ENCODE peak calls at places on chromosomes 3 and 15, in ten cellular contexts. I is testis, M is sigmoid colon, C is right lobe of liver, B is body of pancreas, O is adrenal gland, W is IMR-90, G is tibial nerve, S is transverse colon, D is spleen. T is an unnamed sample.

GRCh38 chr3:112582242-112582874 is 20.5 kb downstream of the SLC35A5 start:
- DNase-seq in M (no peak), W (peak), C (no peak), G (no peak), D (no peak), O (peak), B (peak), S (no peak), I (no peak), T (peak)

GRCh38 chr15:39313467-39313866 is 267.4 kb upstream of the THBS1 start:
- DNase-seq in C (no peak), W (no peak), B (no peak), I (no peak), S (no peak), D (no peak), O (no peak), G (no peak), M (no peak), T (no peak)

GRCh38 chr3:134659391-134660045 is 8.7 kb upstream of the KY start:
- DNase-seq in C (no peak), O (no peak), M (no peak), S (no peak), B (no peak), W (no peak), D (no peak), I (no peak), G (no peak), T (peak)

GRCh38 chr15:50096158-50096821 is 22.7 kb downstream of the ATP8B4 start:
- DNase-seq in B (no peak), I (no peak), G (no peak), W (no peak), M (no peak), D (no peak), S (no peak), O (no peak), C (no peak), T (peak)

GRCh38 chr15:46892621-46893160 is 824.6 kb upstream of the SEMA6D start:
- DNase-seq in S (no peak), W (no peak), M (no peak), B (no peak), O (no peak), I (no peak), D (no peak), C (no peak), G (no peak), T (no peak)

GRCh38 chr3:195105389-195105788 is 165.6 kb downstream of the XXYLT1 start:
- DNase-seq in W (peak), C (peak), D (peak), I (no peak), O (no peak), M (peak), G (no peak), B (no peak), S (no peak), T (peak)

GRCh38 chr3:114079761-114080160 is 23.2 kb downstream of the QTRT2 start:
- DNase-seq in S (no peak), O (peak), G (no peak), D (no peak), I (no peak), C (no peak), M (no peak), W (peak), B (no peak), T (no peak)

GRCh38 chr3:187616307-187616939 is 53.8 kb downstream of the SST start:
- DNase-seq in W (peak), G (no peak), D (no peak), M (no peak), C (no peak), B (peak), I (peak), O (peak), S (peak), T (peak)

GRCh38 chr3:77795013-77795412 is 755.1 kb downstream of the ROBO2 start:
- DNase-seq in O (no peak), S (peak), B (no peak), D (no peak), I (no peak), W (no peak), M (no peak), G (no peak), C (no peak), T (no peak)

GRCh38 chr15:28978661-28979060 is 92.9 kb downstream of the APBA2 start:
- DNase-seq in O (no peak), I (no peak), S (no peak), D (peak), C (no peak), M (no peak), W (no peak), B (no peak), G (no peak), T (no peak)

GRCh38 chr15:81155375-81156218 is 21.5 kb downstream of the CFAP161 start:
- DNase-seq in B (peak), D (no peak), M (peak), C (no peak), G (peak), O (peak), W (peak), S (peak), I (peak), T (peak)

GRCh38 chr3:192887047-192887446 is 30.6 kb downstream of the MB21D2 start:
- DNase-seq in G (no peak), M (no peak), O (no peak), W (peak), C (no peak), B (no peak), I (no peak), D (no peak), S (no peak), T (no peak)
- H3K4me3 ChIP-seq in G (peak), M (no peak), O (no peak), W (no peak), C (no peak), B (no peak), I (no peak), D (no peak), S (no peak), T (no peak)

DNA sequence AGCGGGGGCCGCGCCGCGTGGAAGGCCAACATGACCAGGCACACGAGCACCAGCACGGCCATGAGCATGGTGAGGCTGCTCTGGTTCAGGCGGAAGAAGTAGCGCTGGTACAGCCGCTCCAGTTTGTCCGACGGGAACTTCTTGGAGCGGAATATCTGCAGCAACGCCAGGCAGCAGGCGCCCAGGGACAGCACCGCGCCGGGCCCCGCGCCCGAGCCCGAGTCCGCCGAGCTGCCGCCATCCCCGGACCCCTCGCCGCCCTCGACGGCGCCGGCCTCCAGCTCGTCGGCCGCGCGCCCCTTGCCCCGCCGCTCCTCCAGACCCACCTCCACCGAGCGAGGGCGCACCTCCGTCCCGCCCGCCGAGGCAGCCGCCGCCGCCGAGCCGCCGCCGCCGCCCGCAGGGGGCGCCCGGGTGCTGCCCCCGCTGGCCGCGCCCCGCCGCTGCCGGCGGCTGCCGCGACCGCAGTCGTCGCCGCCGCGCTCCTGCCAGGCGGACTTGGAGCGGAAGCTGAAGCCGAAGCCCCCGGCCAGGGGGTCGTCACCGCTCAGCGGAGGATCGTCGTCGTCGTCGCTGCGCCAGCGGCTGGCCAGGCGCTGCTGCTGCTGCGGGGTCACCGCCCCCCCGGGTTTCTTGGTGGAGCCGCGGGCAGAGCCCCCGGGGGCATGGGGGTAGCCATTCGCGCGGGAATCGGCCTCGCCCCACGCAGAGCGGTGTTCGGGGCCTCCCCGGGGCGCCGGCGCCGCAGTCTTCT is 964 bp downstream of the ADCY5 start:
- DNase-seq in S (peak), M (no peak), W (no peak), I (no peak), C (peak), G (no peak), B (no peak), D (no peak), O (peak), T (no peak)
- TF ChIP-seq POLR2A in S (no peak), M (peak), W (no peak), I (no peak), C (no peak), G (no peak), B (peak), D (no peak), O (no peak), T (no peak)

DNA sequence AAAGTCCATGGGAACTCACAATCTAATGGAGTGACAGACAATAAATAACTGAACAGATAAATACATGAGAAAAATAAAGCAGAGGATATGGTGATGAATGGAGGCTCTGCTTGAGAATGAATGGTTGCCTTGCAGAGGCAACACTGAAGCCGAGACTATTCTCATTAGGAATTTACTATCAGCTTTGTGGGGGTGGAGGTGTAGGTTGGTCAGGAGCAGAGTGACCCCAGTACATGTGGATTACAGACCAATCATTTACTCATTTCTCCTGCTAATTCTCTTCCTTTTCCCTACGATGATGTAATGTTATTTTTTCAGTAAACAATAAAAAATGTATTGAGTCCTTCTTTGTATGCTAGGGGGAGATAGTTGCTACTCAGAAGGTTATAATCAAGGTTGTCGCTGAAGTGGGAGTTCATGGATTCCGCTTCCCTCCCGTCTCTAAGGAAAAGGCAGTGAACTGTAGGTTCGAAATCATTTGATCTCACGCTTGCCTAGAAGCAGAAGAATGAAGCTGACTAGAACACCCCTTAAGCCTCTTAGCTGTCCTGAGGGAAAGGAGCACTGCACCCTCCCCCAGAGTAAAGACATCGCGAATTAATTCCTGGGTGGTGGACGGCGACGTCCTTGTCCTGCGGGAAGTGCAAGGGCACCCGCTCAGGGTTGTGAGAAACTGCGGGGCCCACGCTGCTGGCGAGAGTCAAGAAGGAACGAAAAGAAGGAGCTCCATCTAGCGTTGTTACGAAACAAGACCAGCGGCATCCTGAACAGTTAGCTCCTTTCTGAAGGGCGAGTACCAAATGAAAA is 213.1 kb upstream of the PFN2 start:
- DNase-seq in M (peak), O (peak), I (peak), W (peak), C (peak), S (peak), G (peak), D (peak), B (peak), T (peak)
- H3K4me3 ChIP-seq in M (peak), O (no peak), I (peak), W (peak), C (peak), S (peak), G (peak), D (no peak), B (no peak), T (no peak)

DNA sequence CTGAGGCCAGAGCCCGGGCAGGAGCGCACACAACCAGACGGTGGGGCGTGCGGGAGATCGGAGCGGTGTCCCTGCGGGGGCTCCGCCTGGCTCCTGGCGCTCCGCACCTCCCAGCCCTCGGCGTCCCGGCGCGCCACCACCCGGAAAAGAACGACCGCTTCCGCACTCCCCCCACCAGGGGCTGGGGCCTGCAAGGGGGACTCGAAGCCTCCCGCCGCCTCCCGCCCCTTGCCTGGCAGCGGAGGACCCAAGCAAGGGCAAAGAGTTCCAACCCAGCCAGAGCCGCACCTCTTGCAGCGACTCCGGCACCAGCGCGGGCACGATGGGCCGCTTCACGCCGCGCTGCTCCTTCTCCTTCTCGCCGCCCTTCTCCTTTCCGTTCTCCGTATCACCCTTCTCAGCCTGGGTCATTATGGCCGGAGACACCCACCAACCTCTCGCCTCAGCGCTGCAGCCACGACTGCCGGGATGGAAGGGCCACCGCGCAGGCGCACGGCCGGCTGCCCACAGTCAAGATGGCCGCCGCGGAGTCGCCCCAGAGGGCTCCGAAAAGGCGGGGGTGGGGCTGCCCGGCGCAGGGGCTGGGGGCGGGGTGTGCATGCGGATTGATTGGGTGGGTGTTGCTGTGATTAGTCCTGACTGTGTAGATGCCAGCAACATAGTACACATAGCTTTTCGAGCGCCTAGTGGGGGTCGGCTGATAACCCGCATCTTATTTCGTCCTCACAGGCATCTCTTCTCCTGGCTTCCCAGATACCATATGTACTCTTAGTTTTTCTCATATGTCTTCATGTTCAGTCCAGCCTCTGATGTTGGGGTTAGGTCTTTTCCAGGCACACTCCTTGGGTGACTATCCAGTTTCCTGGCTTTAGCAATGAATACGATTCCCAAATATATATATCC is at the start of gene ACTR8:
- DNase-seq in B (peak), G (peak), W (peak), C (peak), O (peak), M (peak), I (peak), D (peak), S (peak), T (peak)
- TF ChIP-seq POLR2A in B (peak), G (peak), W (peak), C (peak), O (peak), M (no peak), I (no peak), D (peak), S (peak), T (peak)

GRCh38 chr3:44013967-44014366 is 227.7 kb upstream of the TOPAZ1 start:
- DNase-seq in W (no peak), B (no peak), O (no peak), M (no peak), I (no peak), C (no peak), D (no peak), S (no peak), G (no peak), T (peak)
- H3K4me3 ChIP-seq in W (no peak), B (no peak), O (no peak), M (no peak), I (no peak), C (no peak), D (no peak), S (no peak), G (no peak), T (no peak)

T was measured in NB4.